ENCODE peak calls at places on chromosome 18, in five cellular contexts. J is NCI-H2171 treated with DMSO at 0.1 percent for 48 hours, N is Right ventricle myocardium superior, X is AG10803, Q is EL. W is an unnamed sample.

GRCh38 chr18:9871244-9871746 is 14.5 kb upstream of the TXNDC2 start:
- DNase-seq in J (no peak), N (no peak), X (no peak), Q (no peak), W (no peak)

GRCh38 chr18:77548790-77549420 is 299.3 kb downstream of the GALR1 start:
- DNase-seq in J (no peak), N (no peak), X (no peak), Q (no peak), W (no peak)

GRCh38 chr18:54261894-54262293 is 7.4 kb upstream of the POLI start:
- DNase-seq in J (no peak), N (no peak), X (no peak), Q (no peak), W (no peak)

GRCh38 chr18:76941284-76941683 is 118.9 kb downstream of the ZNF236 start:
- DNase-seq in J (no peak), N (no peak), X (no peak), Q (no peak), W (no peak)

GRCh38 chr18:46622999-46623398 is 34.0 kb downstream of the LOXHD1 start:
- DNase-seq in J (peak), N (no peak), X (peak), Q (no peak), W (peak)

GRCh38 chr18:9782073-9782857 is 74.2 kb downstream of the RAB31 start:
- DNase-seq in J (no peak), N (no peak), X (peak), Q (peak), W (peak)

GRCh38 chr18:8800041-8800441 is 94.7 kb downstream of the MTCL1 start:
- DNase-seq in J (no peak), N (no peak), X (peak), Q (peak), W (no peak)

GRCh38 chr18:35376742-35377695 is at the start of gene ZNF396:
- DNase-seq in J (peak), N (peak), X (peak), Q (peak), W (peak)

GRCh38 chr18:79523221-79523737 is 127.5 kb downstream of the NFATC1 start:
- DNase-seq in J (no peak), N (no peak), X (no peak), Q (no peak), W (no peak)

GRCh38 chr18:3889803-3890202 is 439.8 kb downstream of the TGIF1 start:
- DNase-seq in J (no peak), N (no peak), X (peak), Q (peak), W (no peak)

GRCh38 chr18:44781890-44782289 is 101.2 kb downstream of the SETBP1 start:
- DNase-seq in J (no peak), N (no peak), X (peak), Q (peak), W (peak)

GRCh38 chr18:24964213-24964612 is 387.8 kb downstream of the ZNF521 start:
- DNase-seq in J (no peak), N (no peak), X (no peak), Q (no peak), W (no peak)

W was measured in adipocyte.